ENCODE peak calls at places on chromosomes 2 and 18, in five cellular contexts. One of them, this sample, is unnamed.

GRCh38 chr2:46239847-46240181 is 57.4 kb upstream of the EPAS1 start:
- DNase-seq in iris pigment epithelial cell: no peak
- DNase-seq in T1000: no peak
- DNase-seq in GM13976: no peak
- DNase-seq in heart right ventricle: no peak
- DNase-seq in this sample: peak

GRCh38 chr2:188897096-188897495 is 77.1 kb upstream of the COL3A1 start:
- DNase-seq in iris pigment epithelial cell: peak
- DNase-seq in T1000: no peak
- DNase-seq in GM13976: no peak
- DNase-seq in heart right ventricle: no peak
- DNase-seq in this sample: no peak

GRCh38 chr18:22827216-22827615 is 105.9 kb upstream of the RBBP8 start:
- DNase-seq in iris pigment epithelial cell: peak
- DNase-seq in T1000: no peak
- DNase-seq in GM13976: no peak
- DNase-seq in heart right ventricle: no peak
- DNase-seq in this sample: no peak

GRCh38 chr2:21148718-21149117 is 24.9 kb downstream of the TDRD15 start:
- DNase-seq in iris pigment epithelial cell: no peak
- DNase-seq in T1000: no peak
- DNase-seq in GM13976: no peak
- DNase-seq in heart right ventricle: no peak
- DNase-seq in this sample: no peak

GRCh38 chr2:111946294-111947114 is 48.1 kb downstream of the MERTK start:
- DNase-seq in iris pigment epithelial cell: peak
- DNase-seq in T1000: peak
- DNase-seq in GM13976: no peak
- DNase-seq in heart right ventricle: no peak
- DNase-seq in this sample: no peak

GRCh38 chr2:19158899-19159298 is 199.5 kb downstream of the OSR1 start:
- DNase-seq in iris pigment epithelial cell: no peak
- DNase-seq in T1000: no peak
- DNase-seq in GM13976: no peak
- DNase-seq in heart right ventricle: no peak
- DNase-seq in this sample: no peak

GRCh38 chr18:11983592-11983991 is 2.3 kb downstream of the IMPA2 start:
- DNase-seq in iris pigment epithelial cell: no peak
- DNase-seq in T1000: no peak
- DNase-seq in GM13976: no peak
- DNase-seq in heart right ventricle: no peak
- DNase-seq in this sample: no peak

GRCh38 chr18:47883771-47884413 is 46.6 kb downstream of the SMAD2 start:
- DNase-seq in iris pigment epithelial cell: peak
- DNase-seq in T1000: no peak
- DNase-seq in GM13976: no peak
- DNase-seq in heart right ventricle: no peak
- DNase-seq in this sample: no peak

GRCh38 chr2:14677039-14677438 is 44.5 kb downstream of the LRATD1 start:
- DNase-seq in iris pigment epithelial cell: no peak
- DNase-seq in T1000: no peak
- DNase-seq in GM13976: no peak
- DNase-seq in heart right ventricle: no peak
- DNase-seq in this sample: no peak